ENCODE peak calls at places on chromosomes 1 and 21, in five cellular contexts. X is HCT116, M is GM23248, U is PC-3, C is neural progenitor cell. O is an unnamed sample.

GRCh38 chr1:241742084-241742483 is 90.0 kb downstream of the WDR64 start:
- DNase-seq in U (no peak), X (no peak), C (no peak), M (no peak), O (no peak)

GRCh38 chr1:22588899-22589422 is 25.7 kb downstream of the EPHA8 start:
- DNase-seq in C (no peak), M (no peak), U (no peak), X (no peak), O (no peak)

GRCh38 chr21:16572032-16572431 is 842.2 kb downstream of the USP25 start:
- DNase-seq in X (no peak), U (peak), C (no peak), M (peak), O (no peak)

GRCh38 chr1:18581420-18581880 is 49.2 kb upstream of the PAX7 start:
- DNase-seq in U (peak), X (no peak), C (peak), M (peak), O (peak)

GRCh38 chr21:41972511-41973205 is 18.8 kb upstream of the C2CD2 start:
- DNase-seq in X (no peak), M (no peak), C (no peak), U (no peak), O (no peak)

GRCh38 chr21:38289697-38290096 is 32.9 kb downstream of the KCNJ15 start:
- DNase-seq in X (no peak), U (peak), C (no peak), M (peak), O (no peak)

GRCh38 chr1:225700889-225701465 is 48.1 kb upstream of the ENAH start:
- DNase-seq in M (peak), U (no peak), C (no peak), X (no peak), O (no peak)

GRCh38 chr1:150995896-150996295 is 10.8 kb downstream of the MINDY1 start:
- DNase-seq in X (no peak), U (peak), C (peak), M (peak), O (peak)

GRCh38 chr1:77282187-77282865 is 507 bp downstream of the AK5 start:
- DNase-seq in X (no peak), U (peak), C (peak), M (peak), O (peak)

GRCh38 chr1:6727535-6727934 is 25.9 kb upstream of the DNAJC11 start:
- DNase-seq in C (peak), X (peak), U (peak), M (peak), O (peak)

GRCh38 chr1:61083014-61083798 is 845 bp downstream of the NFIA start:
- DNase-seq in X (no peak), U (peak), M (peak), C (peak), O (no peak)

GRCh38 chr1:243798726-243799125 is 51.3 kb downstream of the AKT3 start:
- DNase-seq in M (peak), U (peak), X (peak), C (no peak), O (no peak)

GRCh38 chr1:78687315-78687714 is 37.7 kb downstream of the IFI44 start:
- DNase-seq in M (no peak), C (no peak), U (peak), X (no peak), O (no peak)

GRCh38 chr1:182259229-182259872 is 132.2 kb downstream of the GLUL start:
- DNase-seq in X (no peak), M (peak), C (no peak), U (peak), O (peak)

GRCh38 chr1:69710484-69710883 is 142.8 kb downstream of the LRRC7 start:
- DNase-seq in C (no peak), X (no peak), U (no peak), M (peak), O (no peak)
- TF ChIP-seq EZH2phosphoT487 in C (no peak), X (no peak), U (no peak), M (no peak), O (no peak)

GRCh38 chr1:10793129-10793651 is 3.3 kb downstream of the CASZ1 start:
- DNase-seq in M (peak), X (no peak), C (peak), U (peak), O (no peak)

GRCh38 chr1:10796029-10796944 is at the start of gene CASZ1:
- DNase-seq in C (peak), M (peak), X (peak), U (peak), O (no peak)

GRCh38 chr1:10791117-10791951 is 5.1 kb downstream of the CASZ1 start:
- DNase-seq in C (peak), M (no peak), U (no peak), X (no peak), O (no peak)

GRCh38 chr1:10794724-10795304 is 1.6 kb downstream of the CASZ1 start:
- DNase-seq in X (no peak), C (peak), M (peak), U (peak), O (no peak)

GRCh38 chr1:10795305-10796021 is 983 bp downstream of the CASZ1 start:
- DNase-seq in U (peak), C (peak), M (peak), X (no peak), O (no peak)
- TF ChIP-seq EZH2 in U (no peak), C (peak), M (peak), X (peak), O (peak)

GRCh38 chr1:227357229-227358078 is 39.2 kb upstream of the CDC42BPA start:
- DNase-seq in M (peak), C (no peak), U (peak), X (peak), O (no peak)
- H3K9ac ChIP-seq in M (no peak), C (no peak), U (peak), X (peak), O (no peak)

GRCh38 chr21:45852886-45853400 is 128.6 kb upstream of the COL6A1 start:
- DNase-seq in U (no peak), M (no peak), X (no peak), C (no peak), O (no peak)
- TF ChIP-seq EZH2phosphoT487 in U (no peak), M (no peak), X (no peak), C (no peak), O (no peak)

GRCh38 chr1:112805155-112805853 is 90.2 kb upstream of the PPM1J start:
- DNase-seq in U (no peak), C (no peak), M (no peak), X (no peak), O (no peak)
- TF ChIP-seq EZH2 in U (no peak), C (no peak), M (no peak), X (no peak), O (no peak)

GRCh38 chr21:32021319-32022027 is 148.7 kb downstream of the HUNK start:
- DNase-seq in U (peak), M (peak), X (no peak), C (no peak), O (no peak)

GRCh38 chr21:32018381-32018780 is 145.6 kb downstream of the HUNK start:
- DNase-seq in M (no peak), C (no peak), X (no peak), U (no peak), O (no peak)

GRCh38 chr21:32020551-32020950 is 147.7 kb downstream of the HUNK start:
- DNase-seq in U (no peak), C (no peak), X (no peak), M (no peak), O (no peak)

DNA sequence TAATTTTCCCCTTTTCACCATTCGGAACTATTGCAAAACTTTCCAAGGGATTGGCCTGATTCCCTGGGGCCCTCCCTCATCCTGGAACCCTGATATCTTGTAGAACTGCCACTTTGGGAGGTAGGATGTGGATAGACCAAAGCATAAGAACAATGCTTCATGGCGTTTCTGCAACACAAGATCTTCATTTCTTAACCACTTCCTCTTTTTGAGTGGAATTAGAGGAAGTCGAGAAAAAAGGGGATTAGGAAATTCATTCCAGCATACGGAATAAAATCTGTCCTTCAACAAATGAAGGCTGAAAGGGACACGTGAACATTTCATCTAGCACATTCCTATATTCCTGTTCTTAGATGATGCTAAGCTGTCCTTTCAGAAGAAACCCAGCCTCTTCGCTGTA is 149.3 kb downstream of the HUNK start:
- DNase-seq in M (no peak), C (no peak), U (no peak), X (no peak), O (no peak)
- H3K9ac ChIP-seq in M (no peak), C (no peak), U (no peak), X (no peak), O (no peak)